ENCODE peak calls at places on chromosomes 3 and 15, in eight cellular contexts. One of them, this sample, is unnamed.

GRCh38 chr3:46298871-46299607 is 54.9 kb upstream of the CCR2 start:
- DNase-seq in activated naive CD4-positive, alpha-beta T cell treated with anti-CD3 and anti-CD28 coated beads for 36 hours: peak; percentile 53
- DNase-seq in A549: no peak
- DNase-seq in CD8-positive, alpha-beta T cell: no peak
- DNase-seq in dermis blood vessel endothelial cell: no peak
- DNase-seq in HuH-7: no peak
- DNase-seq in nucleus accumbens: no peak
- DNase-seq in AG10803: no peak
- DNase-seq in this sample: no peak

GRCh38 chr3:114551770-114552526 is 258.1 kb downstream of the TIGIT start:
- DNase-seq in activated naive CD4-positive, alpha-beta T cell treated with anti-CD3 and anti-CD28 coated beads for 36 hours: no peak
- DNase-seq in A549: peak; percentile 2
- DNase-seq in CD8-positive, alpha-beta T cell: no peak
- DNase-seq in dermis blood vessel endothelial cell: peak; percentile 68
- DNase-seq in HuH-7: no peak
- DNase-seq in nucleus accumbens: no peak
- DNase-seq in AG10803: peak; percentile 52
- DNase-seq in this sample: no peak

GRCh38 chr3:126136428-126137220 is 43.8 kb downstream of the ALDH1L1 start:
- DNase-seq in activated naive CD4-positive, alpha-beta T cell treated with anti-CD3 and anti-CD28 coated beads for 36 hours: no peak
- DNase-seq in A549: no peak
- DNase-seq in CD8-positive, alpha-beta T cell: no peak
- DNase-seq in dermis blood vessel endothelial cell: no peak
- DNase-seq in HuH-7: no peak
- DNase-seq in nucleus accumbens: no peak
- DNase-seq in AG10803: no peak
- DNase-seq in this sample: no peak

GRCh38 chr15:39188314-39188713 is 392.6 kb upstream of the THBS1 start:
- DNase-seq in activated naive CD4-positive, alpha-beta T cell treated with anti-CD3 and anti-CD28 coated beads for 36 hours: no peak
- DNase-seq in A549: no peak
- DNase-seq in CD8-positive, alpha-beta T cell: no peak
- DNase-seq in dermis blood vessel endothelial cell: no peak
- DNase-seq in HuH-7: no peak
- DNase-seq in nucleus accumbens: no peak
- DNase-seq in AG10803: peak; percentile 87
- DNase-seq in this sample: no peak

GRCh38 chr3:17070560-17070959 is 185.8 kb downstream of the PLCL2 start:
- DNase-seq in activated naive CD4-positive, alpha-beta T cell treated with anti-CD3 and anti-CD28 coated beads for 36 hours: no peak
- DNase-seq in A549: peak; percentile 25
- DNase-seq in CD8-positive, alpha-beta T cell: no peak
- DNase-seq in dermis blood vessel endothelial cell: no peak
- DNase-seq in HuH-7: peak; percentile 26
- DNase-seq in nucleus accumbens: no peak
- DNase-seq in AG10803: peak; percentile 42
- DNase-seq in this sample: no peak

GRCh38 chr3:192687488-192688152 is 39.7 kb downstream of the FGF12 start:
- DNase-seq in activated naive CD4-positive, alpha-beta T cell treated with anti-CD3 and anti-CD28 coated beads for 36 hours: no peak
- DNase-seq in A549: no peak
- DNase-seq in CD8-positive, alpha-beta T cell: no peak
- DNase-seq in dermis blood vessel endothelial cell: no peak
- DNase-seq in HuH-7: no peak
- DNase-seq in nucleus accumbens: no peak
- DNase-seq in AG10803: no peak
- DNase-seq in this sample: no peak

GRCh38 chr3:195366200-195366910 is 76.5 kb downstream of the ACAP2 start:
- DNase-seq in activated naive CD4-positive, alpha-beta T cell treated with anti-CD3 and anti-CD28 coated beads for 36 hours: no peak
- DNase-seq in A549: no peak
- DNase-seq in CD8-positive, alpha-beta T cell: no peak
- DNase-seq in dermis blood vessel endothelial cell: no peak
- DNase-seq in HuH-7: no peak
- DNase-seq in nucleus accumbens: no peak
- DNase-seq in AG10803: peak; percentile 37
- DNase-seq in this sample: no peak

GRCh38 chr15:96362001-96362758 is 31.7 kb downstream of the NR2F2 start:
- DNase-seq in activated naive CD4-positive, alpha-beta T cell treated with anti-CD3 and anti-CD28 coated beads for 36 hours: no peak
- DNase-seq in A549: no peak
- DNase-seq in CD8-positive, alpha-beta T cell: no peak
- DNase-seq in dermis blood vessel endothelial cell: no peak
- DNase-seq in HuH-7: no peak
- DNase-seq in nucleus accumbens: no peak
- DNase-seq in AG10803: no peak
- DNase-seq in this sample: no peak

GRCh38 chr3:190577225-190577624 is 63.3 kb downstream of the IL1RAP start:
- DNase-seq in activated naive CD4-positive, alpha-beta T cell treated with anti-CD3 and anti-CD28 coated beads for 36 hours: no peak
- DNase-seq in A549: no peak
- DNase-seq in CD8-positive, alpha-beta T cell: no peak
- DNase-seq in dermis blood vessel endothelial cell: no peak
- DNase-seq in HuH-7: no peak
- DNase-seq in nucleus accumbens: no peak
- DNase-seq in AG10803: no peak
- DNase-seq in this sample: no peak

GRCh38 chr3:116552261-116552660 is 107.0 kb upstream of the LSAMP start:
- DNase-seq in activated naive CD4-positive, alpha-beta T cell treated with anti-CD3 and anti-CD28 coated beads for 36 hours: no peak
- DNase-seq in A549: no peak
- DNase-seq in CD8-positive, alpha-beta T cell: no peak
- DNase-seq in dermis blood vessel endothelial cell: no peak
- DNase-seq in HuH-7: no peak
- DNase-seq in nucleus accumbens: no peak
- DNase-seq in AG10803: no peak
- DNase-seq in this sample: no peak

This sample was measured in natural killer cell treated with Interleukin-12 subunit alpha and Interleukin-12 subunit beta and Interleukin-15 and Interleukin-18, amount 100 ng/mL, for 72 hours.